ENCODE peak calls at places on chromosomes 13 and 19, in four cellular contexts. W is spleen, I is stomach, A is K562. L is an unnamed sample.

GRCh38 chr19:53041366-53041765 is 3.2 kb upstream of the ERVV-2 start:
- DNase-seq in A (no peak), I (no peak), W (no peak), L (no peak)

GRCh38 chr19:52922841-52923781 is at the start of gene ZNF888:
- DNase-seq in A (peak; percentile 92), W (peak; percentile 98), I (peak; percentile 96), L (peak; percentile 59)

GRCh38 chr13:32423592-32423991 is 4.3 kb downstream of the N4BP2L1 start:
- DNase-seq in I (no peak), A (peak; percentile 23), W (no peak), L (no peak)

GRCh38 chr13:82758056-82758455 is 1124.2 kb downstream of the SLITRK1 start:
- DNase-seq in A (peak; percentile 0), I (no peak), W (no peak), L (peak; percentile 7)

GRCh38 chr13:87669379-87669978 is 1.7 kb upstream of the SLITRK5 start:
- DNase-seq in A (peak; percentile 1), W (no peak), I (no peak), L (no peak)

GRCh38 chr19:51031880-51032225 is 2.9 kb downstream of the KLK12 start:
- DNase-seq in W (no peak), I (no peak), A (no peak), L (no peak)

GRCh38 chr19:29507081-29507860 is 18.5 kb upstream of the VSTM2B start:
- DNase-seq in I (no peak), A (no peak), W (peak; percentile 64), L (no peak)

GRCh38 chr19:4066176-4066606 is 508 bp downstream of the ZBTB7A start:
- DNase-seq in W (peak; percentile 94), I (no peak), A (no peak), L (no peak)

GRCh38 chr13:44322928-44323327 is 50.7 kb upstream of the SERP2 start:
- DNase-seq in W (no peak), A (no peak), I (no peak), L (no peak)

GRCh38 chr19:18439025-18439909 is 1.3 kb upstream of the ISYNA1 start:
- DNase-seq in A (peak; percentile 63), W (peak; percentile 64), I (peak; percentile 58), L (no peak)

GRCh38 chr19:47097396-47098217 is 16.0 kb downstream of the ZC3H4 start:
- DNase-seq in I (peak; percentile 59), A (no peak), W (peak; percentile 62), L (no peak)

GRCh38 chr19:38812004-38812840 is 523 bp downstream of the LGALS4 start:
- DNase-seq in W (no peak), A (no peak), I (no peak), L (no peak)

GRCh38 chr19:15292847-15293582 is 39.3 kb downstream of the BRD4 start:
- DNase-seq in I (no peak), A (no peak), W (peak; percentile 39), L (no peak)

GRCh38 chr13:67827992-67828391 is 597.9 kb upstream of the PCDH9 start:
- DNase-seq in A (no peak), I (no peak), W (no peak), L (no peak)

DNA sequence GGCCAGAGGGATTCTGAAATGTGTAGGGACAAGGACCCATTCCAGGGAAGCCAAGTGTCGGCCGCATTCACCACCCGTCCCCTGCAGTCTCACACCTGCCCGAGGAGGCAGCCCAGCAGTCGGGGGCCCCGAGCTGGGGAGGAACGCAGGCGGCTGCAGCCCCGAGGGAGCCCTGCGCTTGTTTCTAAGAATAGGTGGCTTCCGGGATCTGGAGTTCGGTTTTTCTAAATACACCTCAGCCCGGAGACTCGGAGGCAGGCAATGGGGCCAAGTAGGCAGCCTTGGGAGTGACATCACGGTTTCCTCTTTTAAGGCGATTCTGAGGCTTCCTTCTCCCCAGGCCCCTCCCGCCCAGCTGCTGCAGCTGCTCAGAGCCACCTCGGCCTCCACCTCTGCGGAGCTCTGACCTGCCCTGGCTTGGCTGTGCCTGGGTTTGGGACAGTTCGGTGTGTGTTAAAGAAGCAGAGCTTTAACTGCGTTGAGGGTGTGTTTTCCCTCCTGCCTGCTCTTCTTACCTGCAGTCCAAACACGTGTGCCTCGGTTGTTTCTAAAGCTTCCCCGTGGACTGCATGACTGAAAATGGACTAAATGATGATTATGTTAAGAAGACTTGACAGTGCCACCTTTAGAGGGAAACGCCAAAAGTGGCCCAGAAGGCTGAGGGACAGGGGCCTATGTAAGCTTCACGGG is 80.5 kb downstream of the COL4A2 start:
- DNase-seq in A (no peak), W (no peak), I (no peak), L (no peak)
- TF ChIP-seq POLR2AphosphoS5 in A (no peak), W (peak; percentile 47), I (no peak), L (no peak)

GRCh38 chr13:21661510-21661909 is 9.4 kb upstream of the FGF9 start:
- DNase-seq in I (no peak), W (no peak), A (no peak), L (no peak)

GRCh38 chr13:21663197-21663596 is 7.7 kb upstream of the FGF9 start:
- DNase-seq in W (no peak), I (no peak), A (no peak), L (no peak)

GRCh38 chr13:21657538-21657937 is 13.3 kb upstream of the FGF9 start:
- DNase-seq in W (no peak), A (peak; percentile 20), I (no peak), L (no peak)

DNA sequence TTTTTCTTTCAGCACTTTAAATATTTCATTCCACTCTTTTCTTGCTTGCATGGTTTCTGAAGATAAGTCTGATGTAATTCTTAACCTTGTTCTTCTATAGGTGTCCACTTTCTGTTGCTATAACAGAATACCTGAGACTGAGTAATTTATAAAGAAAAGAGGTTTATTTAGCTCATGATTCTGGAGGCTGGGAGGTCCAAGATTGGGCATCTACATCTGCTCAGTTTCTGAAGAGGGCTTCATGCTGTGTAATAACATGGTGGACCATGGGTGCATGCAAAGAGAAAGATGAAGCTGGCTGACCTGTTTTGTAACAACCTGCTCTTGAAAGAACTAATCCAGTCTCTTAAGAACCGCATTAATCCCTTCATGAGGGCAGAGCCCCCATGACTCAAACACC is 9.8 kb upstream of the FGF9 start:
- DNase-seq in W (no peak), A (no peak), I (no peak), L (no peak)
- TF ChIP-seq POLR2AphosphoS5 in W (no peak), A (no peak), I (no peak), L (no peak)

GRCh38 chr19:45218887-45219780 is 26.1 kb downstream of the EXOC3L2 start:
- DNase-seq in I (no peak), W (no peak), A (peak; percentile 71), L (no peak)

GRCh38 chr19:45216677-45217076 is 28.5 kb downstream of the EXOC3L2 start:
- DNase-seq in W (no peak), I (no peak), A (no peak), L (no peak)

GRCh38 chr19:45217957-45218334 is 27.3 kb downstream of the EXOC3L2 start:
- DNase-seq in I (no peak), A (no peak), W (no peak), L (no peak)

GRCh38 chr19:45217193-45217956 is 27.8 kb downstream of the EXOC3L2 start:
- DNase-seq in I (no peak), A (no peak), W (no peak), L (no peak)

GRCh38 chr19:45218426-45218825 is 26.8 kb downstream of the EXOC3L2 start:
- DNase-seq in W (no peak), A (no peak), I (no peak), L (no peak)
- TF ChIP-seq POLR2AphosphoS5 in W (no peak), A (no peak), I (no peak), L (no peak)

GRCh38 chr13:49310251-49310650 is 62.5 kb downstream of the CDADC1 start:
- DNase-seq in W (no peak), I (no peak), A (no peak), L (no peak)

GRCh38 chr13:49307365-49307764 is 59.6 kb downstream of the CDADC1 start:
- DNase-seq in A (no peak), W (no peak), I (no peak), L (no peak)

GRCh38 chr13:49311816-49312215 is 64.1 kb downstream of the CDADC1 start:
- DNase-seq in A (no peak), I (no peak), W (no peak), L (no peak)

GRCh38 chr13:49308104-49308875 is 60.6 kb downstream of the CDADC1 start:
- DNase-seq in I (peak; percentile 86), W (no peak), A (no peak), L (no peak)

DNA sequence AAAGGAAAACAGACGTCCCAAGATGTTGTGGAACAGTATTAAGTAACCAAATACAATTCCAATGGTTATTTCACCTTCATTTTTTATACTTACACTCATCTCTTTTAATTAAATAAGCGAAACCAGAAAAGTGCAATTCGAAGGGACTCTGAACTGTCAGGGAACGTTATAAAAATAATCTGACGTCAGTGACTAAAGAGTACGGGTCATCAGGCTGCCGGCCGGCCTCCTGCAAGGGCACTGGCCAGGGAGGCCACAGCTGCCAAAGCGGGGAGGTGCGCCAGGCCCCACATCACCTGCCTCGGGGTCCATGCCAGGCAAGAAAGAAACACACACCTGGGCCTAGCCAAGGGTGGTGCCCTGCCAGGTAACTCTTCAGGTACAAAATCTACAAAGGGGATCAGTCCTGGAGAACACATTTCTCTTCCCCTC is 61.3 kb downstream of the CDADC1 start:
- DNase-seq in A (no peak), W (no peak), I (peak; percentile 91), L (no peak)
- TF ChIP-seq POLR2AphosphoS5 in A (no peak), W (no peak), I (no peak), L (no peak)

DNA sequence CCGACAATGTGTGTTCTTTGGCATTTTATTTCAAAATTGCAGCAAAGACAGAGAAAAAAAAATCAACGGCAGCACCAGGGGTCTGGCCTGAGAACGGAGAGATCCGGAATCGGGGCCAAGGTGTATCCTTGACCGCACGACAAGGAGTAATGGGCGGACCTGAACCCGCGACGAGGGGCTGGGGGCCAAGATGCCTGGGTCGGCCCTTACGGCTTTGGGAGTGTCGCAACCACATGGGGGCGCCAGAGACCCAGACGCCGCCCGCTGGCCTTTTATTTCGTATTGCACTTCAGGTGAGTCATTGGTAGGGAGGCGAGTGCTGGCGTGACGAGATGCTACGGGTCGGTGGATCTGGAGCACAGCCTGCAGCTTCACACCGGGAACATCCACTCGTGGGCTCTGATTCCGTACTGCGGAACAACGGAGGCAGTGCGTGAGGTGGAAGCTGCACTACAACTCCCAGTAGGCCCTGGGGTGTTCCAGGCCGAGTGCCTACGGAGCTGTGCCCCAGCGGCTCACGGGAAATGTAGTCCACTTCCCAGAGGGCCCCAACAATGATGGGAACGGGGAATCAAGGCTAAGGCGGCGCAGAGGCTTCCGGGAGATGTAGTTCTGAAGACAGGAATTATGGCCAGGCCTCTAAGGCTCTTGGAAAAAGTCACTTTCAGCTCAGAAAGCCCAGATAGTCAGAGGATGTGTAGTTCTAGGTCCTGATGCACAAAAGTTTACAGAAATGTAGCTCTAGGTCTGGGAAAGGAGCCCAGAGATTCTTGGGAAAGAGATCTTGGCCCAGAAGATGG is 15.6 kb downstream of the BCAT2 start:
- DNase-seq in W (peak; percentile 94), I (peak; percentile 94), A (peak; percentile 95), L (peak; percentile 81)
- TF ChIP-seq POLR2AphosphoS5 in W (peak; percentile 84), I (no peak), A (peak; percentile 46), L (peak; percentile 53)

GRCh38 chr19:2578391-2578826 is 102.5 kb downstream of the GADD45B start:
- DNase-seq in A (no peak), I (peak; percentile 55), W (peak; percentile 66), L (no peak)
- TF ChIP-seq POLR2AphosphoS5 in A (no peak), I (no peak), W (no peak), L (no peak)